ENCODE peak calls at places on chromosomes 11 and 22, in five cellular contexts. One of them, this sample, is unnamed.

GRCh38 chr11:45208135-45208534 is 61.7 kb downstream of the PRDM11 start:
- DNase-seq in ACHN: no peak
- DNase-seq in chondrocyte: no peak
- DNase-seq in stimulated activated CD8-positive, alpha-beta memory T cell treated with anti-CD3 and anti-CD28 coated beads, Interleukin-4, amount 100 ng/mL, for 4 hours: no peak
- DNase-seq in choroid plexus epithelial cell: no peak
- DNase-seq in this sample: no peak

GRCh38 chr11:8870461-8871282 is 40.3 kb upstream of the AKIP1 start:
- DNase-seq in ACHN: peak
- DNase-seq in stimulated activated CD8-positive, alpha-beta memory T cell treated with anti-CD3 and anti-CD28 coated beads, Interleukin-4, amount 100 ng/mL, for 4 hours: no peak
- DNase-seq in chondrocyte: peak
- DNase-seq in choroid plexus epithelial cell: peak
- DNase-seq in this sample: peak

GRCh38 chr11:35262735-35263134 is 123.8 kb downstream of the CD44 start:
- DNase-seq in stimulated activated CD8-positive, alpha-beta memory T cell treated with anti-CD3 and anti-CD28 coated beads, Interleukin-4, amount 100 ng/mL, for 4 hours: no peak
- DNase-seq in ACHN: no peak
- DNase-seq in choroid plexus epithelial cell: no peak
- DNase-seq in chondrocyte: no peak
- DNase-seq in this sample: no peak

GRCh38 chr11:116927163-116927772 is 89.8 kb upstream of the APOA1 start:
- DNase-seq in chondrocyte: no peak
- DNase-seq in stimulated activated CD8-positive, alpha-beta memory T cell treated with anti-CD3 and anti-CD28 coated beads, Interleukin-4, amount 100 ng/mL, for 4 hours: no peak
- DNase-seq in ACHN: peak
- DNase-seq in choroid plexus epithelial cell: peak
- DNase-seq in this sample: peak

GRCh38 chr11:41579546-41579945 is 120.1 kb upstream of the LRRC4C start:
- DNase-seq in choroid plexus epithelial cell: no peak
- DNase-seq in stimulated activated CD8-positive, alpha-beta memory T cell treated with anti-CD3 and anti-CD28 coated beads, Interleukin-4, amount 100 ng/mL, for 4 hours: no peak
- DNase-seq in chondrocyte: no peak
- DNase-seq in ACHN: no peak
- DNase-seq in this sample: no peak

GRCh38 chr11:1165256-1166041 is 7.7 kb downstream of the MUC5AC start:
- DNase-seq in stimulated activated CD8-positive, alpha-beta memory T cell treated with anti-CD3 and anti-CD28 coated beads, Interleukin-4, amount 100 ng/mL, for 4 hours: no peak
- DNase-seq in choroid plexus epithelial cell: no peak
- DNase-seq in chondrocyte: peak
- DNase-seq in ACHN: no peak
- DNase-seq in this sample: no peak

GRCh38 chr11:57792870-57793269 is 31.3 kb downstream of the CTNND1 start:
- DNase-seq in chondrocyte: no peak
- DNase-seq in stimulated activated CD8-positive, alpha-beta memory T cell treated with anti-CD3 and anti-CD28 coated beads, Interleukin-4, amount 100 ng/mL, for 4 hours: no peak
- DNase-seq in choroid plexus epithelial cell: no peak
- DNase-seq in ACHN: peak
- DNase-seq in this sample: peak

GRCh38 chr11:4626207-4627105 is 10.8 kb upstream of the OR51D1 start:
- DNase-seq in ACHN: peak
- DNase-seq in chondrocyte: no peak
- DNase-seq in choroid plexus epithelial cell: peak
- DNase-seq in stimulated activated CD8-positive, alpha-beta memory T cell treated with anti-CD3 and anti-CD28 coated beads, Interleukin-4, amount 100 ng/mL, for 4 hours: no peak
- DNase-seq in this sample: peak

GRCh38 chr22:45531441-45531840 is 28.8 kb downstream of the FBLN1 start:
- DNase-seq in choroid plexus epithelial cell: no peak
- DNase-seq in stimulated activated CD8-positive, alpha-beta memory T cell treated with anti-CD3 and anti-CD28 coated beads, Interleukin-4, amount 100 ng/mL, for 4 hours: no peak
- DNase-seq in ACHN: no peak
- DNase-seq in chondrocyte: no peak
- DNase-seq in this sample: no peak

GRCh38 chr11:59754494-59754858 is 700 bp upstream of the STX3 start:
- DNase-seq in chondrocyte: no peak
- DNase-seq in choroid plexus epithelial cell: peak
- DNase-seq in ACHN: peak
- DNase-seq in stimulated activated CD8-positive, alpha-beta memory T cell treated with anti-CD3 and anti-CD28 coated beads, Interleukin-4, amount 100 ng/mL, for 4 hours: no peak
- DNase-seq in this sample: peak

GRCh38 chr22:37552560-37553163 is 7.6 kb upstream of the CDC42EP1 start:
- DNase-seq in ACHN: no peak
- DNase-seq in chondrocyte: no peak
- DNase-seq in choroid plexus epithelial cell: no peak
- DNase-seq in stimulated activated CD8-positive, alpha-beta memory T cell treated with anti-CD3 and anti-CD28 coated beads, Interleukin-4, amount 100 ng/mL, for 4 hours: no peak
- DNase-seq in this sample: peak

GRCh38 chr22:36413022-36413770 is 25.4 kb upstream of the MYH9 start:
- DNase-seq in chondrocyte: no peak
- DNase-seq in stimulated activated CD8-positive, alpha-beta memory T cell treated with anti-CD3 and anti-CD28 coated beads, Interleukin-4, amount 100 ng/mL, for 4 hours: no peak
- DNase-seq in choroid plexus epithelial cell: no peak
- DNase-seq in ACHN: no peak
- DNase-seq in this sample: peak